ENCODE peak calls at places on chromosomes 2 and 18, in six cellular contexts. H is activated naive CD4-positive, alpha-beta T cell; P is GM19239; J is D341Med; L is GDM1; T is NCI-H446. M is an unnamed sample.

GRCh38 chr2:158179660-158180059 is 78.0 kb downstream of the UPP2 start:
- DNase-seq in T (peak), P (no peak), J (peak), H (no peak), L (peak), M (no peak)

GRCh38 chr2:196166876-196167275 is 4.5 kb downstream of the STK17B start:
- DNase-seq in H (no peak), J (no peak), L (peak), P (no peak), T (no peak), M (no peak)

GRCh38 chr2:233414777-233415570 is 60.7 kb downstream of the DGKD start:
- DNase-seq in P (no peak), J (no peak), T (peak), H (no peak), L (no peak), M (no peak)

GRCh38 chr2:100639588-100640195 is 76.9 kb downstream of the PDCL3 start:
- DNase-seq in T (no peak), L (no peak), J (no peak), H (no peak), P (no peak), M (no peak)

GRCh38 chr18:48831802-48832201 is 119.0 kb downstream of the SMAD7 start:
- DNase-seq in T (no peak), L (no peak), J (no peak), P (no peak), H (no peak), M (no peak)

GRCh38 chr2:111946294-111947114 is 48.1 kb downstream of the MERTK start:
- DNase-seq in T (peak), P (no peak), H (no peak), J (peak), L (no peak), M (no peak)

GRCh38 chr18:59899298-59900221 is at the start of gene PMAIP1:
- DNase-seq in H (peak), J (peak), L (peak), T (peak), P (peak), M (peak)

GRCh38 chr2:11160731-11161455 is 5.6 kb downstream of the SLC66A3 start:
- DNase-seq in P (peak), J (no peak), T (no peak), H (no peak), L (no peak), M (no peak)

M was measured in GM12892.